ENCODE peak calls at places on chromosomes 3 and 15, in eight cellular contexts. One of them, this sample, is unnamed.

GRCh38 chr15:92954578-92954977 is 54.5 kb downstream of the CHD2 start:
- DNase-seq in lung: no peak
- DNase-seq in neural progenitor cell: peak; percentile 30
- DNase-seq in IMR-90: no peak
- DNase-seq in GM23338: peak; percentile 50
- DNase-seq in CD8-positive, alpha-beta T cell: no peak
- DNase-seq in K562: peak; percentile 47
- DNase-seq in transverse colon: no peak
- DNase-seq in this sample: peak; percentile 46

GRCh38 chr15:87354661-87355410 is 901.7 kb downstream of the NTRK3 start:
- DNase-seq in lung: no peak
- DNase-seq in transverse colon: no peak
- DNase-seq in GM23338: no peak
- DNase-seq in neural progenitor cell: no peak
- DNase-seq in IMR-90: peak; percentile 82
- DNase-seq in CD8-positive, alpha-beta T cell: no peak
- DNase-seq in K562: no peak
- DNase-seq in this sample: no peak

GRCh38 chr3:24161841-24162240 is 216.8 kb downstream of the NR1D2 start:
- DNase-seq in IMR-90: peak; percentile 12
- DNase-seq in GM23338: peak; percentile 80
- DNase-seq in transverse colon: no peak
- DNase-seq in neural progenitor cell: peak; percentile 13
- DNase-seq in lung: no peak
- DNase-seq in K562: no peak
- DNase-seq in CD8-positive, alpha-beta T cell: no peak
- DNase-seq in this sample: no peak

GRCh38 chr3:123383101-123384053 is 65.5 kb downstream of the ADCY5 start:
- DNase-seq in CD8-positive, alpha-beta T cell: no peak
- DNase-seq in lung: no peak
- DNase-seq in transverse colon: no peak
- DNase-seq in K562: no peak
- DNase-seq in neural progenitor cell: peak; percentile 58
- DNase-seq in GM23338: peak; percentile 77
- DNase-seq in IMR-90: peak; percentile 62
- DNase-seq in this sample: no peak

GRCh38 chr3:64623125-64623524 is 64.7 kb downstream of the ADAMTS9 start:
- DNase-seq in neural progenitor cell: no peak
- DNase-seq in K562: no peak
- DNase-seq in IMR-90: no peak
- DNase-seq in transverse colon: no peak
- DNase-seq in GM23338: no peak
- DNase-seq in lung: no peak
- DNase-seq in CD8-positive, alpha-beta T cell: no peak
- DNase-seq in this sample: no peak

GRCh38 chr3:61981005-61981404 is 392.3 kb downstream of the FEZF2 start:
- DNase-seq in lung: no peak
- DNase-seq in neural progenitor cell: no peak
- DNase-seq in IMR-90: no peak
- DNase-seq in transverse colon: no peak
- DNase-seq in K562: no peak
- DNase-seq in CD8-positive, alpha-beta T cell: no peak
- DNase-seq in GM23338: no peak
- DNase-seq in this sample: no peak

GRCh38 chr15:31133890-31134289 is 32.4 kb upstream of the TRPM1 start:
- DNase-seq in K562: no peak
- DNase-seq in GM23338: no peak
- DNase-seq in transverse colon: no peak
- DNase-seq in CD8-positive, alpha-beta T cell: no peak
- DNase-seq in lung: no peak
- DNase-seq in neural progenitor cell: no peak
- DNase-seq in IMR-90: no peak
- DNase-seq in this sample: no peak

GRCh38 chr3:19202303-19202702 is 54.0 kb downstream of the KCNH8 start:
- DNase-seq in transverse colon: no peak
- DNase-seq in GM23338: no peak
- DNase-seq in CD8-positive, alpha-beta T cell: no peak
- DNase-seq in neural progenitor cell: no peak
- DNase-seq in K562: no peak
- DNase-seq in IMR-90: no peak
- DNase-seq in lung: no peak
- DNase-seq in this sample: no peak

GRCh38 chr3:149771652-149772271 is 19.5 kb upstream of the COMMD2 start:
- DNase-seq in CD8-positive, alpha-beta T cell: peak; percentile 34
- DNase-seq in K562: peak; percentile 57
- DNase-seq in neural progenitor cell: peak; percentile 81
- DNase-seq in IMR-90: peak; percentile 25
- DNase-seq in GM23338: peak; percentile 92
- DNase-seq in lung: peak; percentile 54
- DNase-seq in transverse colon: peak; percentile 43
- DNase-seq in this sample: peak; percentile 70

GRCh38 chr3:73580343-73580742 is 44.4 kb downstream of the PDZRN3 start:
- DNase-seq in lung: no peak
- DNase-seq in IMR-90: peak; percentile 100
- DNase-seq in K562: no peak
- DNase-seq in CD8-positive, alpha-beta T cell: no peak
- DNase-seq in GM23338: no peak
- DNase-seq in transverse colon: no peak
- DNase-seq in neural progenitor cell: no peak
- DNase-seq in this sample: no peak

GRCh38 chr15:34987623-34987981 is 485 bp downstream of the ZNF770 start:
- DNase-seq in CD8-positive, alpha-beta T cell: no peak
- DNase-seq in K562: no peak
- DNase-seq in GM23338: no peak
- DNase-seq in IMR-90: no peak
- DNase-seq in neural progenitor cell: no peak
- DNase-seq in transverse colon: no peak
- DNase-seq in lung: no peak
- DNase-seq in this sample: no peak

GRCh38 chr15:20345401-20345958 is 196.1 kb downstream of the GOLGA6L6 start:
- DNase-seq in transverse colon: no peak
- DNase-seq in CD8-positive, alpha-beta T cell: peak; percentile 4
- DNase-seq in neural progenitor cell: no peak
- DNase-seq in K562: no peak
- DNase-seq in lung: peak; percentile 30
- DNase-seq in GM23338: no peak
- DNase-seq in IMR-90: no peak
- DNase-seq in this sample: peak; percentile 8

GRCh38 chr3:3998140-3998977 is 199.1 kb downstream of the LRRN1 start:
- DNase-seq in transverse colon: no peak
- DNase-seq in IMR-90: no peak
- DNase-seq in neural progenitor cell: peak; percentile 70
- DNase-seq in GM23338: peak; percentile 86
- DNase-seq in lung: no peak
- DNase-seq in K562: peak; percentile 65
- DNase-seq in CD8-positive, alpha-beta T cell: peak; percentile 6
- DNase-seq in this sample: peak; percentile 44

GRCh38 chr15:89767411-89767915 is 8.7 kb upstream of the MESP2 start:
- DNase-seq in K562: no peak
- DNase-seq in neural progenitor cell: no peak
- DNase-seq in CD8-positive, alpha-beta T cell: no peak
- DNase-seq in lung: no peak
- DNase-seq in IMR-90: no peak
- DNase-seq in GM23338: no peak
- DNase-seq in transverse colon: no peak
- DNase-seq in this sample: no peak

GRCh38 chr3:133821767-133822638 is 16.4 kb downstream of the SRPRB start:
- DNase-seq in CD8-positive, alpha-beta T cell: no peak
- DNase-seq in IMR-90: peak; percentile 80
- DNase-seq in K562: peak; percentile 59
- DNase-seq in GM23338: peak; percentile 59
- DNase-seq in lung: no peak
- DNase-seq in transverse colon: peak; percentile 58
- DNase-seq in neural progenitor cell: peak; percentile 16
- DNase-seq in this sample: peak; percentile 43
- TF ChIP-seq CTCF in CD8-positive, alpha-beta T cell: no peak
- TF ChIP-seq CTCF in IMR-90: peak; percentile 40
- TF ChIP-seq CTCF in K562: peak; percentile 57
- TF ChIP-seq CTCF in GM23338: peak; percentile 48
- TF ChIP-seq CTCF in lung: no peak
- TF ChIP-seq CTCF in transverse colon: no peak
- TF ChIP-seq CTCF in neural progenitor cell: peak; percentile 34
- TF ChIP-seq CTCF in this sample: no peak

GRCh38 chr15:40104296-40104864 is 4.3 kb downstream of the BMF start:
- DNase-seq in neural progenitor cell: no peak
- DNase-seq in lung: no peak
- DNase-seq in transverse colon: no peak
- DNase-seq in K562: no peak
- DNase-seq in CD8-positive, alpha-beta T cell: no peak
- DNase-seq in IMR-90: no peak
- DNase-seq in GM23338: no peak
- DNase-seq in this sample: no peak
- H3K4me1 ChIP-seq in neural progenitor cell: peaks cover 55% of the 10 kb centered on the region
- H3K4me1 ChIP-seq in lung: peaks cover 11% of the 10 kb centered on the region
- H3K4me1 ChIP-seq in transverse colon: peaks cover 94% of the 10 kb centered on the region
- H3K4me1 ChIP-seq in K562: peaks cover 56% of the 10 kb centered on the region
- H3K4me1 ChIP-seq in CD8-positive, alpha-beta T cell: peaks cover 45% of the 10 kb centered on the region
- H3K4me1 ChIP-seq in IMR-90: peaks cover 53% of the 10 kb centered on the region
- H3K4me1 ChIP-seq in GM23338: peaks cover 72% of the 10 kb centered on the region
- H3K4me1 ChIP-seq in this sample: peaks cover 76% of the 10 kb centered on the region

GRCh38 chr15:78023081-78023665 is 54.3 kb downstream of the TBC1D2B start:
- DNase-seq in GM23338: no peak
- DNase-seq in IMR-90: no peak
- DNase-seq in neural progenitor cell: no peak
- DNase-seq in K562: no peak
- DNase-seq in CD8-positive, alpha-beta T cell: no peak
- DNase-seq in transverse colon: no peak
- DNase-seq in lung: no peak
- DNase-seq in this sample: no peak
- H3K36me3 ChIP-seq in GM23338: no peaks in the 10 kb centered on the region
- H3K36me3 ChIP-seq in IMR-90: peaks cover 51% of the 10 kb centered on the region
- H3K36me3 ChIP-seq in neural progenitor cell: no peaks in the 10 kb centered on the region
- H3K36me3 ChIP-seq in K562: peaks cover 5% of the 10 kb centered on the region
- H3K36me3 ChIP-seq in CD8-positive, alpha-beta T cell: peaks cover 20% of the 10 kb centered on the region
- H3K36me3 ChIP-seq in transverse colon: peaks cover 20% of the 10 kb centered on the region
- H3K36me3 ChIP-seq in lung: peaks cover 5% of the 10 kb centered on the region
- H3K36me3 ChIP-seq in this sample: no peaks in the 10 kb centered on the region

DNA sequence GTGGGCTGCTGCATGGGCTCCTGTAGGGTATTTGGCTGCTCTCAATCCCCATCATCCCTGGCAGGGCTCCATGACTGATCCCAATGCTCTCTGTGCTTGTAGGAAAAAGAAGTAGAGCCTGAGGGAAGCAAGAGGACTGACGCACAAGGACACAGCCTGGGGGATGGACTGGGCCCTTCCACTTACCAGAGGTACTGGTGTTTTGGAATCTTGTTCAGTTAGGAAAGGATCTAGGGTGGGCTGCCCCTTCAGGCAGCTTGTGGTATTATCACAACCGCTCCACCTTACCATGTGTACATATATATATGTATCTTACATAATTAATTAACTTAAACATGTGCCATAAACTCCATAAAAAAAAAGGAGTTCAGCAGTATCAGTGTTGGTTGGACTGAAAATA is 1.3 kb downstream of the SLC28A2 start:
- DNase-seq in transverse colon: no peak
- DNase-seq in neural progenitor cell: peak; percentile 21
- DNase-seq in CD8-positive, alpha-beta T cell: no peak
- DNase-seq in GM23338: peak; percentile 70
- DNase-seq in IMR-90: no peak
- DNase-seq in K562: no peak
- DNase-seq in lung: no peak
- DNase-seq in this sample: no peak
- TF ChIP-seq CTCF in transverse colon: peak; percentile 26
- TF ChIP-seq CTCF in neural progenitor cell: peak; percentile 58
- TF ChIP-seq CTCF in CD8-positive, alpha-beta T cell: peak; percentile 39
- TF ChIP-seq CTCF in GM23338: peak; percentile 50
- TF ChIP-seq CTCF in IMR-90: peak; percentile 6
- TF ChIP-seq CTCF in K562: peak; percentile 49
- TF ChIP-seq CTCF in lung: no peak
- TF ChIP-seq CTCF in this sample: peak; percentile 10

GRCh38 chr3:195549001-195549400 is 5.9 kb upstream of the PPP1R2 start:
- DNase-seq in CD8-positive, alpha-beta T cell: no peak
- DNase-seq in IMR-90: no peak
- DNase-seq in GM23338: no peak
- DNase-seq in neural progenitor cell: no peak
- DNase-seq in transverse colon: no peak
- DNase-seq in lung: no peak
- DNase-seq in K562: no peak
- DNase-seq in this sample: no peak

GRCh38 chr3:195550723-195551122 is 7.6 kb upstream of the PPP1R2 start:
- DNase-seq in K562: no peak
- DNase-seq in lung: no peak
- DNase-seq in transverse colon: no peak
- DNase-seq in IMR-90: no peak
- DNase-seq in neural progenitor cell: no peak
- DNase-seq in CD8-positive, alpha-beta T cell: peak; percentile 17
- DNase-seq in GM23338: no peak
- DNase-seq in this sample: no peak

GRCh38 chr3:195548496-195548895 is 5.4 kb upstream of the PPP1R2 start:
- DNase-seq in K562: no peak
- DNase-seq in transverse colon: no peak
- DNase-seq in lung: no peak
- DNase-seq in IMR-90: no peak
- DNase-seq in neural progenitor cell: no peak
- DNase-seq in CD8-positive, alpha-beta T cell: no peak
- DNase-seq in GM23338: peak; percentile 25
- DNase-seq in this sample: peak; percentile 84

GRCh38 chr3:195551381-195551978 is 8.4 kb upstream of the PPP1R2 start:
- DNase-seq in transverse colon: no peak
- DNase-seq in GM23338: no peak
- DNase-seq in K562: no peak
- DNase-seq in CD8-positive, alpha-beta T cell: no peak
- DNase-seq in neural progenitor cell: no peak
- DNase-seq in IMR-90: no peak
- DNase-seq in lung: no peak
- DNase-seq in this sample: no peak

DNA sequence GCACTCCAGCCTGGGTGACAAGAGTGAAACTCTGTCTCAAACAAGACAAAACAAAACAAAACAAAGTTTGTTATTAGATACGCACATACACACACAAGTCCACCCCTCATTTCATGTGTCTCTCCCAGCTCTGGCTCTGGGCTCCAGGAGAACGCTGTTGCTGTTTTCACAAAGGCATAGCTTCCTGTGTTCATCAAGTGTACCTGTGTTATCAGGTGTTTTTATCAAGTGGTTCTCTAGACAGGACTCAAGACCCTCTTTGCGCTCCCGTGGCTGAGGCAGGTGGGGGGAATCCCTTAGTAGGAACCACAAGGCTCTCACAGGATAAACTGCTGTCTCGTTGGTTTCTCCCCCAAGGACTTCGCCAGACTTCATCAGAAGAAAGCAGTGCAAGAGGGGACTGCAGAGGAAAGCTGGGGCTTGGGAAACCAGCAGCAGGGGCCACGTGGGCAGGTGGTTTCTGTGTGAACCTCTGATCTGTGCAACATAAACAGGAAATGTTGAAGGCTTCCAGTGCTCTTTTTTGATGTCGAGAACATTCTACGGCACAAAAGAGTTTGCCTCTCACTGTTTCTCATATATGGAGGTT is 6.9 kb upstream of the PPP1R2 start:
- DNase-seq in IMR-90: no peak
- DNase-seq in neural progenitor cell: no peak
- DNase-seq in transverse colon: peak; percentile 72
- DNase-seq in GM23338: no peak
- DNase-seq in K562: no peak
- DNase-seq in CD8-positive, alpha-beta T cell: peak; percentile 78
- DNase-seq in lung: no peak
- DNase-seq in this sample: no peak
- H3K4me1 ChIP-seq in IMR-90: peaks cover 2% of the 10 kb centered on the region
- H3K4me1 ChIP-seq in neural progenitor cell: no peaks in the 10 kb centered on the region
- H3K4me1 ChIP-seq in transverse colon: peaks cover 59% of the 10 kb centered on the region
- H3K4me1 ChIP-seq in GM23338: peaks cover 29% of the 10 kb centered on the region
- H3K4me1 ChIP-seq in K562: peaks cover 3% of the 10 kb centered on the region
- H3K4me1 ChIP-seq in CD8-positive, alpha-beta T cell: peaks cover 77% of the 10 kb centered on the region
- H3K4me1 ChIP-seq in lung: peaks cover 6% of the 10 kb centered on the region
- H3K4me1 ChIP-seq in this sample: peaks cover 60% of the 10 kb centered on the region

This sample was measured in Caco-2.